ENCODE peak calls at places on chromosomes 6 and 20, in eight cellular contexts. M is activated T-cell treated with anti-CD3 and anti-CD28 coated beads, Interleukin-2, amount 50 U/mL, for 4 hours; L is bronchial epithelial cell; S is fibroblast of mammary gland; W is anterior cingulate cortex; K is hypothalamus; R is omental fat pad; U is retinal pigment epithelial cell. N is an unnamed sample.

GRCh38 chr20:8299921-8300320 is 167.9 kb downstream of the PLCB1 start:
- DNase-seq in K (no peak), S (peak), R (no peak), W (no peak), M (no peak), U (no peak), L (peak), N (peak)

GRCh38 chr6:14999106-14999505 is 246.8 kb upstream of the JARID2 start:
- DNase-seq in W (no peak), L (no peak), K (no peak), R (no peak), U (no peak), S (no peak), M (no peak), N (no peak)

GRCh38 chr6:44035621-44036020 is 91.6 kb downstream of the MRPL14 start:
- DNase-seq in R (peak), S (peak), U (no peak), K (no peak), W (no peak), L (peak), M (no peak), N (no peak)

GRCh38 chr6:89952696-89953095 is 58.4 kb downstream of the GJA10 start:
- DNase-seq in U (peak), W (no peak), R (no peak), M (peak), K (no peak), L (peak), S (peak), N (no peak)

GRCh38 chr6:50030350-50030749 is 8.6 kb upstream of the DEFB110 start:
- DNase-seq in W (no peak), K (no peak), L (no peak), M (no peak), U (no peak), R (no peak), S (no peak), N (no peak)

GRCh38 chr6:72216222-72217106 is 330.1 kb downstream of the RIMS1 start:
- DNase-seq in L (no peak), W (no peak), K (no peak), S (no peak), M (no peak), U (no peak), R (no peak), N (no peak)

GRCh38 chr6:99079058-99079457 is 131.3 kb upstream of the FBXL4 start:
- DNase-seq in U (no peak), S (no peak), L (no peak), K (no peak), R (no peak), M (no peak), W (no peak), N (no peak)

GRCh38 chr6:82843291-82843885 is 222.3 kb downstream of the UBE3D start:
- DNase-seq in K (no peak), R (no peak), M (no peak), L (no peak), W (no peak), U (no peak), S (no peak), N (no peak)

GRCh38 chr20:31712112-31712553 is 10.5 kb downstream of the BCL2L1 start:
- DNase-seq in L (no peak), M (no peak), U (no peak), W (no peak), K (no peak), R (no peak), S (no peak), N (no peak)

N was measured in AG20443.